ENCODE peak calls at places on chromosome 3, in five cellular contexts. H is fibroblast of lung, Z is lung, X is WERI-Rb-1, M is tibial nerve. D is an unnamed sample.

GRCh38 chr3:25429441-25429907 is 1.4 kb downstream of the RARB start:
- DNase-seq in M (no peak), H (no peak), X (no peak), Z (no peak), D (peak; percentile 32)

GRCh38 chr3:143957447-143957846 is 14.2 kb upstream of the DIPK2A start:
- DNase-seq in H (no peak), M (no peak), X (no peak), Z (no peak), D (no peak)

GRCh38 chr3:147361671-147362420 is 44.5 kb downstream of the ZIC4 start:
- DNase-seq in Z (no peak), M (peak; percentile 25), H (no peak), X (peak; percentile 66), D (peak; percentile 25)

GRCh38 chr3:105274958-105275357 is 91.8 kb upstream of the ALCAM start:
- DNase-seq in H (peak; percentile 4), X (no peak), M (no peak), Z (no peak), D (peak; percentile 59)

GRCh38 chr3:118801899-118802298 is 232.7 kb downstream of the IGSF11 start:
- DNase-seq in M (no peak), H (no peak), X (no peak), Z (no peak), D (no peak)

GRCh38 chr3:111577798-111578685 is 17.1 kb downstream of the ZBED2 start:
- DNase-seq in M (no peak), Z (no peak), X (peak; percentile 22), H (peak; percentile 67), D (peak; percentile 86)

GRCh38 chr3:123327480-123327879 is 121.4 kb downstream of the ADCY5 start:
- DNase-seq in Z (no peak), X (no peak), M (no peak), H (no peak), D (no peak)

GRCh38 chr3:36763850-36764703 is at the start of gene DCLK3:
- DNase-seq in X (peak; percentile 61), H (no peak), Z (no peak), M (no peak), D (no peak)

GRCh38 chr3:184786271-184787010 is 25.5 kb upstream of the VPS8 start:
- DNase-seq in X (no peak), H (peak; percentile 76), Z (no peak), M (peak; percentile 60), D (peak; percentile 55)

GRCh38 chr3:183210862-183211341 is 42.2 kb upstream of the B3GNT5 start:
- DNase-seq in X (no peak), Z (no peak), H (no peak), M (no peak), D (no peak)

GRCh38 chr3:29525254-29525881 is 244.5 kb downstream of the RBMS3 start:
- DNase-seq in X (no peak), M (peak; percentile 81), H (peak; percentile 90), Z (peak; percentile 47), D (peak; percentile 75)

GRCh38 chr3:99471353-99472323 is 166.8 kb upstream of the COL8A1 start:
- DNase-seq in X (no peak), M (peak; percentile 14), H (no peak), Z (no peak), D (no peak)

GRCh38 chr3:62323241-62323640 is 50.1 kb downstream of the FEZF2 start:
- DNase-seq in M (no peak), X (no peak), Z (no peak), H (no peak), D (no peak)

GRCh38 chr3:184428561-184429175 is 48.8 kb downstream of the CHRD start:
- DNase-seq in X (no peak), M (no peak), Z (no peak), H (no peak), D (peak; percentile 65)

GRCh38 chr3:37096292-37096691 is 78.1 kb downstream of the LRRFIP2 start:
- DNase-seq in X (no peak), Z (no peak), H (peak; percentile 30), M (no peak), D (peak; percentile 53)

GRCh38 chr3:157077565-157077991 is 82.4 kb downstream of the CCNL1 start:
- DNase-seq in M (no peak), X (no peak), Z (no peak), H (no peak), D (no peak)

GRCh38 chr3:149527531-149528343 is 53.2 kb downstream of the TM4SF4 start:
- DNase-seq in X (no peak), M (no peak), Z (no peak), H (peak; percentile 51), D (no peak)

GRCh38 chr3:184525337-184526157 is 36.0 kb upstream of the EPHB3 start:
- DNase-seq in X (no peak), H (no peak), M (no peak), Z (no peak), D (no peak)

GRCh38 chr3:108042300-108042699 is 48.5 kb downstream of the CD47 start:
- DNase-seq in M (no peak), Z (no peak), X (no peak), H (no peak), D (no peak)

GRCh38 chr3:44883999-44884431 is 9.6 kb downstream of the TGM4 start:
- DNase-seq in H (peak; percentile 89), M (no peak), Z (no peak), X (no peak), D (peak; percentile 99)

GRCh38 chr3:114365909-114366308 is 72.1 kb downstream of the TIGIT start:
- DNase-seq in X (no peak), Z (no peak), H (no peak), M (no peak), D (peak; percentile 17)

GRCh38 chr3:41158947-41159346 is 40.4 kb upstream of the CTNNB1 start:
- DNase-seq in H (no peak), M (no peak), X (no peak), Z (peak; percentile 50), D (no peak)

GRCh38 chr3:149179225-149179624 is 42.4 kb downstream of the CP start:
- DNase-seq in M (no peak), H (peak; percentile 48), Z (no peak), X (no peak), D (peak; percentile 24)

GRCh38 chr3:59334585-59334984 is 284.8 kb upstream of the CFAP20DC start:
- DNase-seq in M (no peak), X (no peak), H (peak; percentile 42), Z (no peak), D (no peak)

GRCh38 chr3:34260266-34260990 is 462.0 kb downstream of the PDCD6IP start:
- DNase-seq in X (peak; percentile 72), M (peak; percentile 74), H (peak; percentile 45), Z (peak; percentile 50), D (peak; percentile 69)

GRCh38 chr3:58299839-58300516 is 6.1 kb upstream of the RPP14 start:
- DNase-seq in Z (no peak), X (no peak), M (peak; percentile 21), H (peak; percentile 83), D (peak; percentile 62)

GRCh38 chr3:108403198-108403597 is 106.8 kb downstream of the HHLA2 start:
- DNase-seq in H (no peak), M (no peak), Z (no peak), X (no peak), D (no peak)

GRCh38 chr3:3089017-3089416 is 21.2 kb downstream of the IL5RA start:
- DNase-seq in H (no peak), X (no peak), M (no peak), Z (no peak), D (no peak)

GRCh38 chr3:140276698-140277097 is 341.7 kb downstream of the CLSTN2 start:
- DNase-seq in M (no peak), H (no peak), X (peak; percentile 87), Z (peak; percentile 36), D (peak; percentile 10)

GRCh38 chr3:173065543-173065970 is 75.5 kb downstream of the SPATA16 start:
- DNase-seq in H (peak; percentile 57), M (no peak), Z (no peak), X (no peak), D (peak; percentile 29)

GRCh38 chr3:40621252-40621651 is 96.5 kb downstream of the ZNF621 start:
- DNase-seq in M (no peak), H (no peak), X (no peak), Z (no peak), D (no peak)

GRCh38 chr3:133474251-133474801 is 74.5 kb downstream of the BFSP2 start:
- DNase-seq in H (peak; percentile 76), M (peak; percentile 74), X (no peak), Z (no peak), D (peak; percentile 69)

DNA sequence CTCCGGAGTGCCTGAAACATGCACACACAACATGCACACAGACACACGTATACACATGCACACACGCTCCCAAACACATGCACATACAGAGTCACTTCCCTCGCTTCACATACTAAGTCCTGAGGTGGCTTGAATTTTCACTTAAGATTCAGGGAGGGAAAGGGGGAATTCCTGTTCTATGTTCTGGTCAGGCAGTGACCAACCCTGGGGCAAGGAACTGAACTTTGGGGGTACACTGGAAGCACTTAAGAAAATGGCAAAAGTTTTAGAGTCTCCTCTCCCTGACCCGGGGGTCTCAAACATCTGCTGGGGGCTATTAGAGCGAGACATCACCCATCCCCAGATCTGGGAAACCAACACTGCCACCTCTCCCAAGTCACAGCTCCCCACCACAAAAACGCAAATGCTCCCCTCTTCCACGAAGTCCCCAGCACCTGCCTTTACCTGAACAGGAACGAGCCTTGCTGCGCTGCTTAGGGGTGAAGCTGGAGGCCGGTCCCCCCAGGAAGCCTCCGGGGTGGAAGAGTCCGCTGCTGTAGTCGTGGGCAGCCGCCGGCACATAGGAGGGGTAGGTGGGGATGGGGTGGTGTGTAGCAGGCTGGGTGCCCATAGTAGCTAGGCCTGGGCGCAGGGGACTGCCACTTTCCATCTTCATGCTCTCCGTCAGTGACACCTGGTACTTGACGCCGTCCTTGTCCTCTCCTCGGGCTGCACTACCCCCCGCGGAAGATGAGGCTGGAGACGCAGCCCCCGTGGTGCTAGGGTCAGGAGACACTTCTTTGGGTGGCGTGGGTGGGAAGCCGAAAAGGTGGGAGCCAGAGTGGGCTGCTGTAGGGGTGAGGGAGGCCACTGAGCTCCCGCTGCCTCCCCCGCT is 7.5 kb downstream of the GATA2 start:
- DNase-seq in H (no peak), M (no peak), X (no peak), Z (no peak), D (no peak)
- H3K4me3 ChIP-seq in H (peak overlapping the region; percentile 76), M (no peak overlapping the region), X (no peak overlapping the region), Z (peak overlapping the region; percentile 86), D (no peak overlapping the region)

GRCh38 chr3:127406309-127407025 is 118.6 kb upstream of the PRR20G start:
- DNase-seq in X (no peak), M (no peak), Z (no peak), H (no peak), D (no peak)
- TF ChIP-seq CTCF in X (peak; percentile 63), M (no peak), Z (no peak), H (no peak), D (no peak)

GRCh38 chr3:9183011-9183410 is 66.4 kb downstream of the SRGAP3 start:
- DNase-seq in H (no peak), X (no peak), M (no peak), Z (no peak), D (no peak)
- H3K4me3 ChIP-seq in H (no peak overlapping the region), X (peak overlapping the region; percentile 39), M (no peak overlapping the region), Z (no peak overlapping the region), D (no peak overlapping the region)

GRCh38 chr3:12286927-12287726 is 1.7 kb upstream of the PPARG start:
- DNase-seq in H (peak; percentile 40), X (peak; percentile 33), Z (no peak), M (no peak), D (no peak)

GRCh38 chr3:12286504-12286903 is 2.4 kb upstream of the PPARG start:
- DNase-seq in Z (no peak), H (no peak), X (no peak), M (no peak), D (no peak)

GRCh38 chr3:12289562-12289961 is 692 bp downstream of the PPARG start:
- DNase-seq in M (no peak), H (no peak), Z (no peak), X (no peak), D (no peak)

GRCh38 chr3:12288466-12289129 is at the start of gene PPARG:
- DNase-seq in H (peak; percentile 66), X (peak; percentile 25), M (peak; percentile 9), Z (no peak), D (peak; percentile 30)

GRCh38 chr3:12287727-12288465 is 974 bp upstream of the PPARG start:
- DNase-seq in M (no peak), H (peak; percentile 47), Z (no peak), X (peak; percentile 23), D (no peak)
- TF ChIP-seq CTCF in M (no peak), H (no peak), Z (no peak), X (no peak), D (no peak)

D was measured in astrocyte of the spinal cord.